ENCODE peak calls at places on chromosomes 6 and 20, in six cellular contexts. J is fibroblast of villous mesenchyme, B is psoas muscle, N is fibroblast of mammary gland, Z is esophagus squamous epithelium, U is heart left ventricle. R is an unnamed sample.

GRCh38 chr20:58064411-58065010 is 163.9 kb downstream of the ANKRD60 start:
- DNase-seq in J (no peak), U (no peak), N (no peak), Z (no peak), B (no peak), R (no peak)

GRCh38 chr6:11428895-11429294 is 108.7 kb upstream of the TMEM170B start:
- DNase-seq in J (peak; percentile 95), U (no peak), B (no peak), Z (no peak), N (peak; percentile 92), R (peak; percentile 99)

GRCh38 chr6:33854572-33855030 is 50.8 kb upstream of the MLN start:
- DNase-seq in N (no peak), U (peak; percentile 17), B (no peak), J (no peak), Z (no peak), R (no peak)

GRCh38 chr20:43243672-43244269 is 54.1 kb upstream of the PTPRT start:
- DNase-seq in B (no peak), N (no peak), J (no peak), U (no peak), Z (no peak), R (no peak)

GRCh38 chr20:33896509-33896908 is 85.4 kb downstream of the CHMP4B start:
- DNase-seq in U (no peak), J (peak; percentile 45), Z (no peak), B (no peak), N (peak; percentile 16), R (no peak)

GRCh38 chr6:112269165-112269564 is 14.8 kb upstream of the LAMA4 start:
- DNase-seq in Z (no peak), J (no peak), U (no peak), B (no peak), N (peak; percentile 73), R (no peak)

GRCh38 chr6:157760589-157761330 is 62.3 kb upstream of the SNX9 start:
- DNase-seq in Z (no peak), U (no peak), N (peak; percentile 95), B (no peak), J (peak; percentile 88), R (peak; percentile 44)

GRCh38 chr6:35092362-35093117 is 48.6 kb downstream of the TCP11 start:
- DNase-seq in Z (no peak), B (no peak), N (peak; percentile 79), U (no peak), J (peak; percentile 90), R (peak; percentile 36)

GRCh38 chr6:72622094-72622540 is 253 bp downstream of the KCNQ5 start:
- DNase-seq in N (no peak), J (no peak), Z (no peak), U (no peak), B (peak; percentile 84), R (no peak)

GRCh38 chr6:157481865-157482249 is 100.9 kb downstream of the ZDHHC14 start:
- DNase-seq in J (no peak), Z (no peak), U (no peak), B (no peak), N (no peak), R (no peak)

GRCh38 chr6:118902731-118903130 is 8.8 kb downstream of the ASF1A start:
- DNase-seq in B (no peak), Z (no peak), U (no peak), N (peak; percentile 41), J (peak; percentile 28), R (no peak)

GRCh38 chr6:46815130-46815529 is 21.9 kb downstream of the MEP1A start:
- DNase-seq in N (no peak), J (no peak), B (no peak), U (no peak), Z (no peak), R (no peak)

GRCh38 chr6:132910759-132911158 is 96.4 kb downstream of the RPS12 start:
- DNase-seq in B (no peak), U (no peak), J (no peak), N (no peak), Z (no peak), R (no peak)

GRCh38 chr20:1964061-1964460 is 29.8 kb downstream of the PDYN start:
- DNase-seq in N (no peak), B (no peak), J (no peak), Z (no peak), U (no peak), R (no peak)

GRCh38 chr6:112253505-112253841 is 894 bp downstream of the LAMA4 start:
- DNase-seq in U (peak; percentile 46), J (no peak), N (no peak), B (no peak), Z (no peak), R (no peak)

GRCh38 chr6:43821101-43821886 is 51.3 kb downstream of the VEGFA start:
- DNase-seq in U (no peak), N (no peak), B (no peak), Z (no peak), J (no peak), R (no peak)

GRCh38 chr20:41512624-41513023 is 105.6 kb downstream of the CHD6 start:
- DNase-seq in B (no peak), U (no peak), N (no peak), Z (no peak), J (no peak), R (no peak)

GRCh38 chr6:11950109-11950508 is 62.0 kb upstream of the HIVEP1 start:
- DNase-seq in J (peak; percentile 18), N (no peak), U (no peak), Z (no peak), B (no peak), R (no peak)

GRCh38 chr6:107634147-107635057 is 144.5 kb downstream of the SOBP start:
- DNase-seq in N (no peak), U (peak; percentile 63), Z (no peak), B (peak; percentile 70), J (no peak), R (no peak)

GRCh38 chr6:20746805-20747204 is 212.5 kb downstream of the CDKAL1 start:
- DNase-seq in Z (no peak), J (no peak), B (no peak), N (no peak), U (no peak), R (no peak)

GRCh38 chr6:20747996-20748395 is 213.7 kb downstream of the CDKAL1 start:
- DNase-seq in B (no peak), U (no peak), N (no peak), Z (no peak), J (no peak), R (no peak)

GRCh38 chr6:20746024-20746423 is 211.8 kb downstream of the CDKAL1 start:
- DNase-seq in N (no peak), Z (no peak), B (no peak), U (no peak), J (no peak), R (peak; percentile 3)

GRCh38 chr6:20741490-20741889 is 207.2 kb downstream of the CDKAL1 start:
- DNase-seq in N (no peak), U (no peak), B (no peak), J (no peak), Z (no peak), R (no peak)

GRCh38 chr6:20744911-20745557 is 210.8 kb downstream of the CDKAL1 start:
- DNase-seq in B (no peak), U (no peak), J (no peak), Z (no peak), N (no peak), R (no peak)
- H3K4me3 ChIP-seq in B (no peak overlapping the region), U (no peak overlapping the region), J (no peak overlapping the region), Z (no peak overlapping the region), N (no peak overlapping the region), R (no peak overlapping the region)

GRCh38 chr6:79076160-79076559 is 1.9 kb downstream of the PHIP start:
- DNase-seq in N (peak; percentile 23), J (peak; percentile 40), U (no peak), B (no peak), Z (no peak), R (no peak)

GRCh38 chr6:79077680-79078056 is 386 bp downstream of the PHIP start:
- DNase-seq in N (no peak), Z (peak; percentile 39), B (no peak), J (no peak), U (no peak), R (no peak)

GRCh38 chr6:79078057-79078969 is at the start of gene PHIP:
- DNase-seq in B (peak; percentile 97), Z (peak; percentile 74), U (peak; percentile 96), J (peak; percentile 98), N (peak; percentile 96), R (peak; percentile 81)

GRCh38 chr6:79079425-79080130 is 1.5 kb upstream of the PHIP start:
- DNase-seq in Z (no peak), J (peak; percentile 10), U (no peak), N (peak; percentile 20), B (no peak), R (no peak)

DNA sequence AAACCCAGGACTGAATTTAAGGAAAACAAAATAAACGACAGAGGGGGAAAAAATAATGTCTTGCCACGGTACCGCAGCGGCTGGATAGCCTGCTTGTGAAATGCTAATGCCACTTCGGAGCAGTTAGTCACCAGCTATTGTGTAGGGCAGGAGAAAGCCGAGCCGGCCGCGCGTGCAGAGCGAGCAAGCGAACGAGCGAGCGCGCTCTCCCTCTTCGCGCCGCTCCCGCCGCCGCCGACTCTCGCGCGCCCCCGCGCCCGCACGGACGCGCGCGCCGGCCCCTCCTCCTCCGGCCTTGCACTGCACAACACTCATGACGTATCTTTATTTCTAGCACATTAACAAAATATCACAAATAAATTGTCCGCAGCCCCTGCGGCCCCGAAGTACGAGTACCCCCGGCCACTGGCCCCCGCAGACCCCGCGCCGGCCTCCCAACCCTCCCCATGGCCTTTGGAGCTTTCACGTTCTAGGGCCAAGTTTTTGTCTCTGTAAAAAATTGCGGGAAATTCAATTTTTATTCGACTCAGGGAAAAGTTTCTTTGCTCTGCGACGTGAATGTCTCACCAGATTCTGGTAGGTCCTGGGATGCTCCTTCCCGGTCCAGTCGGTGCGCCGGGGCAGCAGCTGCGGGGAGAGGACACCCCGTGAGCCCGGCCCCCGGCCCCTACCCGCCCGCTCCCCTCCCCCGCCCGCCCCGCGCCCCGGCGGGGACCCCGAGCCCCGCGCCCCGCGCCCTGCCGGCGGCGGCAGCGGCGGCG is 993 bp downstream of the PHIP start:
- DNase-seq in B (peak; percentile 96), U (peak; percentile 93), Z (peak; percentile 47), J (peak; percentile 93), N (peak; percentile 95), R (peak; percentile 58)
- TF ChIP-seq CTCF in B (no peak), U (no peak), Z (no peak), J (no peak), N (no peak), R (no peak)

GRCh38 chr6:126112171-126112632 is 125.9 kb downstream of the TRMT11 start:
- DNase-seq in J (peak; percentile 12), Z (no peak), N (peak; percentile 23), U (no peak), B (no peak), R (no peak)
- H3K4me3 ChIP-seq in J (no peak overlapping the region), Z (no peak overlapping the region), N (no peak overlapping the region), U (no peak overlapping the region), B (no peak overlapping the region), R (no peak overlapping the region)

GRCh38 chr6:2447318-2447717 is 201.9 kb upstream of the GMDS start:
- DNase-seq in U (no peak), B (no peak), J (no peak), Z (no peak), N (no peak), R (no peak)

GRCh38 chr6:2449572-2449940 is 204.2 kb upstream of the GMDS start:
- DNase-seq in U (no peak), J (no peak), B (no peak), N (no peak), Z (no peak), R (no peak)

GRCh38 chr6:2454180-2454579 is 208.8 kb upstream of the GMDS start:
- DNase-seq in U (no peak), J (no peak), N (peak; percentile 79), Z (no peak), B (no peak), R (no peak)

GRCh38 chr6:2450546-2450945 is 205.1 kb upstream of the GMDS start:
- DNase-seq in N (no peak), B (peak; percentile 68), J (no peak), U (peak; percentile 83), Z (no peak), R (no peak)

GRCh38 chr6:2448826-2449571 is 203.6 kb upstream of the GMDS start:
- DNase-seq in Z (no peak), J (peak; percentile 75), B (no peak), N (peak; percentile 89), U (no peak), R (no peak)
- TF ChIP-seq CTCF in Z (peak; percentile 27), J (peak; percentile 77), B (peak; percentile 58), N (peak; percentile 91), U (peak; percentile 50), R (peak; percentile 92)

R was measured in epithelial cell of proximal tubule.